ENCODE peak calls at places on chromosomes 11 and 22, in ten cellular contexts. X is RCC 7860; A is adrenal gland; H is BE2C; M is CD4-positive, CD25-positive, alpha-beta regulatory T cell; V is ACHN; I is GM12892; J is activated naive CD4-positive, alpha-beta T cell; E is coronary artery; U is GM23248. Q is an unnamed sample.

GRCh38 chr22:28019360-28019759 is 100.3 kb upstream of the PITPNB start:
- DNase-seq in X (peak; percentile 71), A (peak; percentile 83), H (peak; percentile 13), M (no peak), V (peak; percentile 72), I (no peak), J (no peak), E (no peak), U (peak; percentile 67), Q (no peak)

GRCh38 chr11:86192858-86193257 is 51.7 kb upstream of the EED start:
- DNase-seq in X (no peak), A (no peak), H (no peak), M (no peak), V (no peak), I (no peak), J (no peak), E (no peak), U (no peak), Q (no peak)

GRCh38 chr22:26592368-26593015 is 2.6 kb upstream of the TPST2 start:
- DNase-seq in X (no peak), A (no peak), H (no peak), M (peak; percentile 8), V (no peak), I (no peak), J (no peak), E (no peak), U (no peak), Q (no peak)

GRCh38 chr22:31337178-31337577 is 9.0 kb downstream of the PATZ1 start:
- DNase-seq in X (no peak), A (peak; percentile 85), H (no peak), M (no peak), V (no peak), I (no peak), J (no peak), E (no peak), U (peak; percentile 24), Q (no peak)

GRCh38 chr22:26161746-26162145 is 7.5 kb upstream of the SEZ6L start:
- DNase-seq in X (no peak), A (no peak), H (no peak), M (no peak), V (no peak), I (no peak), J (no peak), E (no peak), U (no peak), Q (no peak)

GRCh38 chr22:45476814-45477213 is 25.9 kb upstream of the FBLN1 start:
- DNase-seq in X (no peak), A (peak; percentile 42), H (no peak), M (no peak), V (no peak), I (no peak), J (no peak), E (no peak), U (peak; percentile 26), Q (no peak)

GRCh38 chr11:72578991-72579815 is 95.0 kb downstream of the PDE2A start:
- DNase-seq in X (no peak), A (peak; percentile 10), H (peak; percentile 4), M (no peak), V (no peak), I (no peak), J (no peak), E (no peak), U (no peak), Q (no peak)

GRCh38 chr11:70557742-70558485 is 159.6 kb downstream of the CTTN start:
- DNase-seq in X (no peak), A (no peak), H (no peak), M (no peak), V (no peak), I (no peak), J (no peak), E (no peak), U (peak; percentile 16), Q (no peak)

GRCh38 chr11:44319170-44319551 is 9.2 kb upstream of the ALX4 start:
- DNase-seq in X (no peak), A (no peak), H (no peak), M (no peak), V (no peak), I (no peak), J (no peak), E (no peak), U (no peak), Q (no peak)

GRCh38 chr11:10310301-10310841 is 5.5 kb downstream of the ADM start:
- DNase-seq in X (no peak), A (no peak), H (no peak), M (no peak), V (no peak), I (no peak), J (no peak), E (no peak), U (peak; percentile 43), Q (no peak)

GRCh38 chr22:49628351-49629023 is 199.2 kb downstream of the BRD1 start:
- DNase-seq in X (no peak), A (no peak), H (no peak), M (no peak), V (no peak), I (no peak), J (no peak), E (no peak), U (no peak), Q (no peak)

GRCh38 chr11:96207459-96208449 is 135.2 kb downstream of the MAML2 start:
- DNase-seq in X (no peak), A (no peak), H (peak; percentile 27), M (no peak), V (no peak), I (no peak), J (peak; percentile 7), E (no peak), U (peak; percentile 8), Q (no peak)

GRCh38 chr11:57761301-57762234 is at the start of gene CTNND1:
- DNase-seq in X (peak; percentile 92), A (peak; percentile 95), H (peak; percentile 79), M (no peak), V (peak; percentile 97), I (peak; percentile 59), J (no peak), E (peak; percentile 94), U (peak; percentile 98), Q (peak; percentile 95)

GRCh38 chr11:69400769-69401590 is 80.5 kb upstream of the LINC01488 start:
- DNase-seq in X (no peak), A (no peak), H (no peak), M (no peak), V (no peak), I (no peak), J (no peak), E (no peak), U (no peak), Q (no peak)

GRCh38 chr11:72568861-72569260 is 105.4 kb downstream of the PDE2A start:
- DNase-seq in X (no peak), A (no peak), H (no peak), M (no peak), V (no peak), I (no peak), J (no peak), E (peak; percentile 62), U (peak; percentile 64), Q (no peak)

GRCh38 chr11:96124155-96124554 is 200.2 kb upstream of the MTMR2 start:
- DNase-seq in X (no peak), A (no peak), H (no peak), M (no peak), V (no peak), I (no peak), J (no peak), E (no peak), U (no peak), Q (no peak)